ENCODE peak calls at places on chromosome 5, in five cellular contexts. One of them, this sample, is unnamed.
A peak's percentile ranks its signal among the peaks of the same experiment; 100 is the strongest.

GRCh38 chr5:102152906-102153787 is 142.9 kb downstream of the SLCO4C1 start:
- DNase-seq in neuronal stem cell: peak; percentile 24
- DNase-seq in H1: no peak
- DNase-seq in trophoblast cell: peak; percentile 15
- DNase-seq in mesenchymal stem cell: peak; percentile 54
- DNase-seq in this sample: no peak

GRCh38 chr5:104071887-104072286 is 509.3 kb upstream of the NUDT12 start:
- DNase-seq in neuronal stem cell: no peak
- DNase-seq in H1: no peak
- DNase-seq in trophoblast cell: no peak
- DNase-seq in mesenchymal stem cell: no peak
- DNase-seq in this sample: no peak

GRCh38 chr5:10524376-10525123 is 39.3 kb upstream of the ANKRD33B start:
- DNase-seq in neuronal stem cell: no peak
- DNase-seq in H1: no peak
- DNase-seq in trophoblast cell: peak; percentile 46
- DNase-seq in mesenchymal stem cell: peak; percentile 82
- DNase-seq in this sample: no peak

GRCh38 chr5:32831630-32832029 is 120.5 kb downstream of the NPR3 start:
- DNase-seq in neuronal stem cell: no peak
- DNase-seq in H1: no peak
- DNase-seq in trophoblast cell: no peak
- DNase-seq in mesenchymal stem cell: no peak
- DNase-seq in this sample: no peak

GRCh38 chr5:133993152-133993548 is 11.6 kb downstream of the VDAC1 start:
- DNase-seq in neuronal stem cell: no peak
- DNase-seq in H1: no peak
- DNase-seq in trophoblast cell: no peak
- DNase-seq in mesenchymal stem cell: no peak
- DNase-seq in this sample: no peak

GRCh38 chr5:141725909-141726308 is 43.9 kb upstream of the ARAP3 start:
- DNase-seq in neuronal stem cell: no peak
- DNase-seq in H1: no peak
- DNase-seq in trophoblast cell: no peak
- DNase-seq in mesenchymal stem cell: no peak
- DNase-seq in this sample: no peak

GRCh38 chr5:89535421-89535820 is 652.4 kb upstream of the MEF2C start:
- DNase-seq in neuronal stem cell: no peak
- DNase-seq in H1: no peak
- DNase-seq in trophoblast cell: no peak
- DNase-seq in mesenchymal stem cell: no peak
- DNase-seq in this sample: no peak

GRCh38 chr5:73637565-73637964 is 11.6 kb downstream of the ARHGEF28 start:
- DNase-seq in neuronal stem cell: no peak
- DNase-seq in H1: no peak
- DNase-seq in trophoblast cell: no peak
- DNase-seq in mesenchymal stem cell: no peak
- DNase-seq in this sample: no peak

GRCh38 chr5:11449217-11449616 is 455.0 kb downstream of the CTNND2 start:
- DNase-seq in neuronal stem cell: peak; percentile 17
- DNase-seq in H1: no peak
- DNase-seq in trophoblast cell: no peak
- DNase-seq in mesenchymal stem cell: no peak
- DNase-seq in this sample: no peak

GRCh38 chr5:175129121-175129520 is 314.9 kb downstream of the DRD1 start:
- DNase-seq in neuronal stem cell: no peak
- DNase-seq in H1: no peak
- DNase-seq in trophoblast cell: no peak
- DNase-seq in mesenchymal stem cell: no peak
- DNase-seq in this sample: no peak

GRCh38 chr5:162256711-162257110 is 189.1 kb downstream of the GABRG2 start:
- DNase-seq in neuronal stem cell: no peak
- DNase-seq in H1: no peak
- DNase-seq in trophoblast cell: no peak
- DNase-seq in mesenchymal stem cell: no peak
- DNase-seq in this sample: no peak

GRCh38 chr5:178675922-178676321 is 49.1 kb upstream of the CLK4 start:
- DNase-seq in neuronal stem cell: no peak
- DNase-seq in H1: no peak
- DNase-seq in trophoblast cell: no peak
- DNase-seq in mesenchymal stem cell: no peak
- DNase-seq in this sample: no peak

GRCh38 chr5:149007174-149007573 is 55.7 kb downstream of the SH3TC2 start:
- DNase-seq in neuronal stem cell: no peak
- DNase-seq in H1: no peak
- DNase-seq in trophoblast cell: no peak
- DNase-seq in mesenchymal stem cell: peak; percentile 56
- DNase-seq in this sample: no peak

GRCh38 chr5:17233488-17233887 is 16.1 kb downstream of the BASP1 start:
- DNase-seq in neuronal stem cell: no peak
- DNase-seq in H1: no peak
- DNase-seq in trophoblast cell: no peak
- DNase-seq in mesenchymal stem cell: no peak
- DNase-seq in this sample: no peak

GRCh38 chr5:130136300-130136699 is 232.0 kb downstream of the CHSY3 start:
- DNase-seq in neuronal stem cell: no peak
- DNase-seq in H1: no peak
- DNase-seq in trophoblast cell: no peak
- DNase-seq in mesenchymal stem cell: no peak
- DNase-seq in this sample: no peak

GRCh38 chr5:135036405-135036804 is 2.4 kb upstream of the PITX1 start:
- DNase-seq in neuronal stem cell: no peak
- DNase-seq in H1: no peak
- DNase-seq in trophoblast cell: no peak
- DNase-seq in mesenchymal stem cell: no peak
- DNase-seq in this sample: no peak
- H2AK5ac ChIP-seq in neuronal stem cell: no peak overlapping the region
- H2AK5ac ChIP-seq in H1: peak overlapping the region; percentile 18
- H2AK5ac ChIP-seq in trophoblast cell: no peak overlapping the region
- H2AK5ac ChIP-seq in mesenchymal stem cell: no peak overlapping the region
- H2AK5ac ChIP-seq in this sample: no peak overlapping the region

DNA sequence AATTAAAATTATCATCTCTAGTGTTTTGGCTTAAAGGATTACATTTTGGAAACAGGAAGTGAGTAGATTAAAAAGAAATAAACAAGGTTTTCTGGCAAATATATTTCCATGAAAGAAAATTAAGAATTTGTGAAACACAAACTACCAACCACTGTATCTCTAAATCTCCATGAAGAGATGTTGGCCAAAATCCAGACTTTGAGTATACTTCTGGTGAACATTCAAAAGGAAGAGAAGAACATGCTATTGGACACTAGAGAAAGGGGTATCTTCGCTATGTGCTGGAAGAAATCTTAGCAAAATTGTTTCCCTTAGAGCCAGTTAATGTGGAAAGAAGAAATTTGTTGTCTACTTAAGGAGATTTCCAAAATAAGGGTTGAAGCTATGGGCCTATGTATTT is 710.4 kb upstream of the CTNND2 start:
- DNase-seq in neuronal stem cell: no peak
- DNase-seq in H1: no peak
- DNase-seq in trophoblast cell: no peak
- DNase-seq in mesenchymal stem cell: no peak
- DNase-seq in this sample: no peak
- H2BK12ac ChIP-seq in neuronal stem cell: no peak overlapping the region
- H2BK12ac ChIP-seq in H1: no peak overlapping the region
- H2BK12ac ChIP-seq in trophoblast cell: no peak overlapping the region
- H2BK12ac ChIP-seq in mesenchymal stem cell: no peak overlapping the region
- H2BK12ac ChIP-seq in this sample: no peak overlapping the region

GRCh38 chr5:169549453-169549852 is 34.1 kb upstream of the SPDL1 start:
- DNase-seq in neuronal stem cell: no peak
- DNase-seq in H1: no peak
- DNase-seq in trophoblast cell: no peak
- DNase-seq in mesenchymal stem cell: no peak
- DNase-seq in this sample: no peak
- H3K27me3 ChIP-seq in neuronal stem cell: peaks cover 10% of the 10 kb centered on the region
- H3K27me3 ChIP-seq in H1: no peaks in the 10 kb centered on the region
- H3K27me3 ChIP-seq in trophoblast cell: no peaks in the 10 kb centered on the region
- H3K27me3 ChIP-seq in mesenchymal stem cell: peaks cover 7% of the 10 kb centered on the region
- H3K27me3 ChIP-seq in this sample: no peaks in the 10 kb centered on the region

GRCh38 chr5:78886650-78887230 is 98.4 kb downstream of the ARSB start:
- DNase-seq in neuronal stem cell: no peak
- DNase-seq in H1: no peak
- DNase-seq in trophoblast cell: no peak
- DNase-seq in mesenchymal stem cell: peak; percentile 26
- DNase-seq in this sample: no peak

GRCh38 chr5:78889759-78890158 is 95.4 kb downstream of the ARSB start:
- DNase-seq in neuronal stem cell: no peak
- DNase-seq in H1: no peak
- DNase-seq in trophoblast cell: no peak
- DNase-seq in mesenchymal stem cell: peak; percentile 31
- DNase-seq in this sample: no peak

GRCh38 chr5:78890663-78891379 is 94.3 kb downstream of the ARSB start:
- DNase-seq in neuronal stem cell: no peak
- DNase-seq in H1: no peak
- DNase-seq in trophoblast cell: no peak
- DNase-seq in mesenchymal stem cell: no peak
- DNase-seq in this sample: no peak

GRCh38 chr5:78888580-78889187 is 96.4 kb downstream of the ARSB start:
- DNase-seq in neuronal stem cell: no peak
- DNase-seq in H1: no peak
- DNase-seq in trophoblast cell: no peak
- DNase-seq in mesenchymal stem cell: no peak
- DNase-seq in this sample: no peak

DNA sequence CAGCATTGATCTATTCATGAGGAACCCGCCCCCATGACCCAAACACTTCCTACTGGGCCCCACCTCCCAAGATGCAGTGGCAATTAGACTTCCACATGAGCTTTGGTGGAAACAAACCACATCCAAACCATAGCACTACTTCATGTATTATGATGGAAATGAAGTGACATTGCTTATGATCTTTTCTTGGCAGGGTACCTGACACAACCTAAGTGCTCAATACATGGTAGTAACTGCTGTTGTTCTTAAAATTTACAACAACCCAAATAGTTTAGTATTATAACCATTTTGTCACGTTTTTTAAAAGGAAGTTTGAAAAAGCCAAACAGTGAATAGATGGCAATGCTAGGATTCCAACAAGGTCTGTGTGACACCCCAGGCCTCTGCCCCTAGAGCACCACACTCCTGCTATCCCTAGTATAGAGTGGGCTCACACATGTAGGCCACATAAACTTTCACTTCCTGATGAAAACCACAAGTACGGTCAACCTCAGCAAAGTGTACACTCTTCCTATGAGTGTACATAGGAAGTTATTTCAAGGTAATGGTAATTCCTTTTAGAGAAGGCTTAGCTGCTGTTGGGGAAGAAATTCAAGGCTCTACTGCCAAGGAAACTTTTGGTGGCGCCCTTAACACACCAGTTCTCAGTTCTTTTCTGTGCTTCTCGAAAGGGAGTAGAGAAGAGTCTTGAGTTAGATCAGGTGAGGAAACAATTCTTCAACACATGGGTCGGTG is 97.6 kb downstream of the ARSB start:
- DNase-seq in neuronal stem cell: no peak
- DNase-seq in H1: no peak
- DNase-seq in trophoblast cell: no peak
- DNase-seq in mesenchymal stem cell: no peak
- DNase-seq in this sample: no peak
- H2AK5ac ChIP-seq in neuronal stem cell: no peak overlapping the region
- H2AK5ac ChIP-seq in H1: no peak overlapping the region
- H2AK5ac ChIP-seq in trophoblast cell: no peak overlapping the region
- H2AK5ac ChIP-seq in mesenchymal stem cell: no peak overlapping the region
- H2AK5ac ChIP-seq in this sample: no peak overlapping the region

GRCh38 chr5:155594270-155594669 is 580.7 kb downstream of the KIF4B start:
- DNase-seq in neuronal stem cell: no peak
- DNase-seq in H1: no peak
- DNase-seq in trophoblast cell: no peak
- DNase-seq in mesenchymal stem cell: no peak
- DNase-seq in this sample: no peak
- H2BK12ac ChIP-seq in neuronal stem cell: no peak overlapping the region
- H2BK12ac ChIP-seq in H1: no peak overlapping the region
- H2BK12ac ChIP-seq in trophoblast cell: no peak overlapping the region
- H2BK12ac ChIP-seq in mesenchymal stem cell: no peak overlapping the region
- H2BK12ac ChIP-seq in this sample: no peak overlapping the region

GRCh38 chr5:36840077-36840476 is 36.5 kb upstream of the NIPBL start:
- DNase-seq in neuronal stem cell: no peak
- DNase-seq in H1: no peak
- DNase-seq in trophoblast cell: no peak
- DNase-seq in mesenchymal stem cell: no peak
- DNase-seq in this sample: no peak
- H3K27me3 ChIP-seq in neuronal stem cell: no peaks in the 10 kb centered on the region
- H3K27me3 ChIP-seq in H1: no peaks in the 10 kb centered on the region
- H3K27me3 ChIP-seq in trophoblast cell: no peaks in the 10 kb centered on the region
- H3K27me3 ChIP-seq in mesenchymal stem cell: peaks cover 5% of the 10 kb centered on the region
- H3K27me3 ChIP-seq in this sample: no peaks in the 10 kb centered on the region

GRCh38 chr5:65041296-65042158 is 272.8 kb downstream of the CWC27 start:
- DNase-seq in neuronal stem cell: no peak
- DNase-seq in H1: no peak
- DNase-seq in trophoblast cell: no peak
- DNase-seq in mesenchymal stem cell: no peak
- DNase-seq in this sample: no peak
- H2AK5ac ChIP-seq in neuronal stem cell: no peak overlapping the region
- H2AK5ac ChIP-seq in H1: no peak overlapping the region
- H2AK5ac ChIP-seq in trophoblast cell: peak overlapping the region; percentile 56
- H2AK5ac ChIP-seq in mesenchymal stem cell: no peak overlapping the region
- H2AK5ac ChIP-seq in this sample: no peak overlapping the region

DNA sequence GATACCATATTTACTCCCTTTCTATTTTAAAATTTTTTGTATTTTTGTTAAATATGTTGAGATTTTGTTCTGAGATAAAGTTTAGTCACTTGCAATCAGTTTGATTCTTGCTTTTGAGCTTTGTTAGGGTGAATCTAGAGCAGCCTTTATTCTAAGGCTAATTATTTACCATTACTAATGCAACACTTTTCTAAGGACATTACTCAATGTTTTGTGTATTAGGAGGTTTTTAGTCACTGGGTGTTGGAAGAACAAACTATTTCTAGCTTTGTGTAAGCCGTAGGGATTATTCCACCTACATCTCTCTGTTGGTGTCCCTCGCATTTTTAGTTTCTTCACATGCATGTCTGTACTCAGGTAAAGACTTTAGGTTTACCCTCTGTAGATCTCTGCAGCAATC is 379.5 kb upstream of the CD180 start:
- DNase-seq in neuronal stem cell: no peak
- DNase-seq in H1: no peak
- DNase-seq in trophoblast cell: no peak
- DNase-seq in mesenchymal stem cell: no peak
- DNase-seq in this sample: no peak
- H2BK12ac ChIP-seq in neuronal stem cell: no peak overlapping the region
- H2BK12ac ChIP-seq in H1: no peak overlapping the region
- H2BK12ac ChIP-seq in trophoblast cell: no peak overlapping the region
- H2BK12ac ChIP-seq in mesenchymal stem cell: no peak overlapping the region
- H2BK12ac ChIP-seq in this sample: no peak overlapping the region

This sample was measured in H9.